ENCODE peak calls at places on chromosomes 13 and 19, in ten cellular contexts. One of them, this sample, is unnamed.

GRCh38 chr13:95296326-95296939 is 4.8 kb downstream of the ABCC4 start:
- DNase-seq in EL: no peak
- DNase-seq in GM03348: peak
- DNase-seq in naive thymus-derived CD8-positive, alpha-beta T cell: peak
- DNase-seq in mesendoderm: peak
- DNase-seq in NCI-H1417: no peak
- DNase-seq in breast epithelium: no peak
- DNase-seq in AG04450: no peak
- DNase-seq in NCI-H526 treated with DMSO at 0.1 percent for 48 hours: no peak
- DNase-seq in activated naive CD4-positive, alpha-beta T cell treated with anti-CD3 and anti-CD28 coated beads for 36 hours: peak
- DNase-seq in this sample: peak

GRCh38 chr13:51816604-51817254 is 12.8 kb upstream of the DHRS12 start:
- DNase-seq in EL: no peak
- DNase-seq in GM03348: no peak
- DNase-seq in naive thymus-derived CD8-positive, alpha-beta T cell: no peak
- DNase-seq in mesendoderm: no peak
- DNase-seq in NCI-H1417: peak
- DNase-seq in breast epithelium: no peak
- DNase-seq in AG04450: no peak
- DNase-seq in NCI-H526 treated with DMSO at 0.1 percent for 48 hours: no peak
- DNase-seq in activated naive CD4-positive, alpha-beta T cell treated with anti-CD3 and anti-CD28 coated beads for 36 hours: no peak
- DNase-seq in this sample: no peak

GRCh38 chr13:110323172-110323851 is 16.2 kb downstream of the COL4A2 start:
- DNase-seq in EL: peak
- DNase-seq in GM03348: peak
- DNase-seq in naive thymus-derived CD8-positive, alpha-beta T cell: no peak
- DNase-seq in mesendoderm: peak
- DNase-seq in NCI-H1417: no peak
- DNase-seq in breast epithelium: no peak
- DNase-seq in AG04450: peak
- DNase-seq in NCI-H526 treated with DMSO at 0.1 percent for 48 hours: no peak
- DNase-seq in activated naive CD4-positive, alpha-beta T cell treated with anti-CD3 and anti-CD28 coated beads for 36 hours: no peak
- DNase-seq in this sample: no peak

GRCh38 chr19:6126335-6126974 is 9.0 kb upstream of the ACSBG2 start:
- DNase-seq in EL: peak
- DNase-seq in GM03348: peak
- DNase-seq in naive thymus-derived CD8-positive, alpha-beta T cell: no peak
- DNase-seq in mesendoderm: peak
- DNase-seq in NCI-H1417: peak
- DNase-seq in breast epithelium: no peak
- DNase-seq in AG04450: peak
- DNase-seq in NCI-H526 treated with DMSO at 0.1 percent for 48 hours: no peak
- DNase-seq in activated naive CD4-positive, alpha-beta T cell treated with anti-CD3 and anti-CD28 coated beads for 36 hours: peak
- DNase-seq in this sample: peak

GRCh38 chr19:54653181-54653809 is 9.5 kb upstream of the LILRB4 start:
- DNase-seq in EL: peak
- DNase-seq in GM03348: peak
- DNase-seq in naive thymus-derived CD8-positive, alpha-beta T cell: no peak
- DNase-seq in mesendoderm: peak
- DNase-seq in NCI-H1417: no peak
- DNase-seq in breast epithelium: no peak
- DNase-seq in AG04450: no peak
- DNase-seq in NCI-H526 treated with DMSO at 0.1 percent for 48 hours: peak
- DNase-seq in activated naive CD4-positive, alpha-beta T cell treated with anti-CD3 and anti-CD28 coated beads for 36 hours: no peak
- DNase-seq in this sample: no peak

GRCh38 chr13:110176431-110176830 is 130.5 kb downstream of the COL4A1 start:
- DNase-seq in EL: no peak
- DNase-seq in GM03348: no peak
- DNase-seq in naive thymus-derived CD8-positive, alpha-beta T cell: no peak
- DNase-seq in mesendoderm: no peak
- DNase-seq in NCI-H1417: no peak
- DNase-seq in breast epithelium: no peak
- DNase-seq in AG04450: no peak
- DNase-seq in NCI-H526 treated with DMSO at 0.1 percent for 48 hours: no peak
- DNase-seq in activated naive CD4-positive, alpha-beta T cell treated with anti-CD3 and anti-CD28 coated beads for 36 hours: no peak
- DNase-seq in this sample: no peak

GRCh38 chr13:95292622-95293021 is 8.6 kb downstream of the ABCC4 start:
- DNase-seq in EL: no peak
- DNase-seq in GM03348: no peak
- DNase-seq in naive thymus-derived CD8-positive, alpha-beta T cell: no peak
- DNase-seq in mesendoderm: no peak
- DNase-seq in NCI-H1417: no peak
- DNase-seq in breast epithelium: no peak
- DNase-seq in AG04450: no peak
- DNase-seq in NCI-H526 treated with DMSO at 0.1 percent for 48 hours: no peak
- DNase-seq in activated naive CD4-positive, alpha-beta T cell treated with anti-CD3 and anti-CD28 coated beads for 36 hours: no peak
- DNase-seq in this sample: no peak

GRCh38 chr19:10305139-10305806 is 4.3 kb downstream of the ZGLP1 start:
- DNase-seq in EL: peak
- DNase-seq in GM03348: peak
- DNase-seq in naive thymus-derived CD8-positive, alpha-beta T cell: no peak
- DNase-seq in mesendoderm: no peak
- DNase-seq in NCI-H1417: no peak
- DNase-seq in breast epithelium: no peak
- DNase-seq in AG04450: no peak
- DNase-seq in NCI-H526 treated with DMSO at 0.1 percent for 48 hours: no peak
- DNase-seq in activated naive CD4-positive, alpha-beta T cell treated with anti-CD3 and anti-CD28 coated beads for 36 hours: no peak
- DNase-seq in this sample: no peak

GRCh38 chr13:97561182-97561581 is 127.2 kb downstream of the RAP2A start:
- DNase-seq in EL: no peak
- DNase-seq in GM03348: no peak
- DNase-seq in naive thymus-derived CD8-positive, alpha-beta T cell: no peak
- DNase-seq in mesendoderm: no peak
- DNase-seq in NCI-H1417: no peak
- DNase-seq in breast epithelium: no peak
- DNase-seq in AG04450: no peak
- DNase-seq in NCI-H526 treated with DMSO at 0.1 percent for 48 hours: no peak
- DNase-seq in activated naive CD4-positive, alpha-beta T cell treated with anti-CD3 and anti-CD28 coated beads for 36 hours: no peak
- DNase-seq in this sample: no peak

GRCh38 chr19:14407889-14408640 is 11.1 kb downstream of the DDX39A start:
- DNase-seq in EL: no peak
- DNase-seq in GM03348: no peak
- DNase-seq in naive thymus-derived CD8-positive, alpha-beta T cell: no peak
- DNase-seq in mesendoderm: no peak
- DNase-seq in NCI-H1417: no peak
- DNase-seq in breast epithelium: no peak
- DNase-seq in AG04450: no peak
- DNase-seq in NCI-H526 treated with DMSO at 0.1 percent for 48 hours: no peak
- DNase-seq in activated naive CD4-positive, alpha-beta T cell treated with anti-CD3 and anti-CD28 coated beads for 36 hours: peak
- DNase-seq in this sample: no peak

This sample was measured in stimulated activated naive CD4-positive, alpha-beta T cell.